ENCODE peak calls at places on chromosomes 1 and 21, in six cellular contexts. One of them, this sample, is unnamed.

GRCh38 chr1:201692307-201693018 is 136.5 kb upstream of the IPO9 start:
- DNase-seq in psoas muscle: no peak
- DNase-seq in esophagus squamous epithelium: no peak
- DNase-seq in IMR-90: no peak
- DNase-seq in A549: no peak
- DNase-seq in AG04450: no peak
- DNase-seq in this sample: no peak

GRCh38 chr1:214548988-214549387 is 2.4 kb downstream of the PTPN14 start:
- DNase-seq in psoas muscle: peak
- DNase-seq in esophagus squamous epithelium: no peak
- DNase-seq in IMR-90: peak
- DNase-seq in A549: no peak
- DNase-seq in AG04450: no peak
- DNase-seq in this sample: no peak

GRCh38 chr1:14946567-14947285 is 206.8 kb upstream of the TMEM51 start:
- DNase-seq in psoas muscle: no peak
- DNase-seq in esophagus squamous epithelium: no peak
- DNase-seq in IMR-90: peak
- DNase-seq in A549: no peak
- DNase-seq in AG04450: no peak
- DNase-seq in this sample: no peak

GRCh38 chr21:27515676-27516075 is 548.8 kb upstream of the ADAMTS5 start:
- DNase-seq in psoas muscle: no peak
- DNase-seq in esophagus squamous epithelium: no peak
- DNase-seq in IMR-90: no peak
- DNase-seq in A549: no peak
- DNase-seq in AG04450: no peak
- DNase-seq in this sample: no peak

GRCh38 chr21:43916691-43917514 is 51.9 kb downstream of the AGPAT3 start:
- DNase-seq in psoas muscle: no peak
- DNase-seq in esophagus squamous epithelium: no peak
- DNase-seq in IMR-90: peak
- DNase-seq in A549: no peak
- DNase-seq in AG04450: no peak
- DNase-seq in this sample: no peak

GRCh38 chr1:85580046-85580411 is 532 bp upstream of the CCN1 start:
- DNase-seq in psoas muscle: peak
- DNase-seq in esophagus squamous epithelium: no peak
- DNase-seq in IMR-90: peak
- DNase-seq in A549: peak
- DNase-seq in AG04450: peak
- DNase-seq in this sample: no peak

GRCh38 chr1:159973350-159973940 is 19.4 kb upstream of the SLAMF9 start:
- DNase-seq in psoas muscle: no peak
- DNase-seq in esophagus squamous epithelium: no peak
- DNase-seq in IMR-90: no peak
- DNase-seq in A549: no peak
- DNase-seq in AG04450: no peak
- DNase-seq in this sample: no peak

GRCh38 chr1:205045146-205045545 is 2.1 kb downstream of the CNTN2 start:
- DNase-seq in psoas muscle: no peak
- DNase-seq in esophagus squamous epithelium: no peak
- DNase-seq in IMR-90: no peak
- DNase-seq in A549: no peak
- DNase-seq in AG04450: no peak
- DNase-seq in this sample: no peak

GRCh38 chr1:3695326-3696217 is 43.3 kb downstream of the TP73 start:
- DNase-seq in psoas muscle: no peak
- DNase-seq in esophagus squamous epithelium: no peak
- DNase-seq in IMR-90: peak
- DNase-seq in A549: peak
- DNase-seq in AG04450: no peak
- DNase-seq in this sample: no peak

DNA sequence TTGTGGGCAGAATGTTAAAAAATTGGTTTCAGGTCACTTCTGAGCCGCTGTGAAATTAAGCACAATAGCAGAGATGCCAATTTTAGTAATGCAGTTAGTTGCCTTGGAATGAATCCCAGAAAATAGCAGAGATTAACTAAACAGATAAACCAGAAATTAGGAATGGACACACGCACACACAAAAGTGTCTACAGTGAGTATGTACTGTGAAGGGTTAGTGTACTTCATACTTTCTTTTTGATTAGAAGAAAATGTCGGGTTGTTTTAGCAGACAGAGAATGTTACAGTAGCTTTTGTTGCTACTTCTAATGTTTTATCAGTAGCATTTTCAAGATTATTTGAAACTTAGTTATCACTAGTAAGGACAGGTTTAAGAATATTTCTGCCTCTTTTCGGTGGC is 106.7 kb downstream of the LEPR start:
- DNase-seq in psoas muscle: no peak
- DNase-seq in esophagus squamous epithelium: no peak
- DNase-seq in IMR-90: peak
- DNase-seq in A549: no peak
- DNase-seq in AG04450: no peak
- DNase-seq in this sample: no peak
- H3K4me3 ChIP-seq in psoas muscle: peak
- H3K4me3 ChIP-seq in esophagus squamous epithelium: peak
- H3K4me3 ChIP-seq in IMR-90: no peak
- H3K4me3 ChIP-seq in A549: no peak
- H3K4me3 ChIP-seq in AG04450: no peak
- H3K4me3 ChIP-seq in this sample: no peak

DNA sequence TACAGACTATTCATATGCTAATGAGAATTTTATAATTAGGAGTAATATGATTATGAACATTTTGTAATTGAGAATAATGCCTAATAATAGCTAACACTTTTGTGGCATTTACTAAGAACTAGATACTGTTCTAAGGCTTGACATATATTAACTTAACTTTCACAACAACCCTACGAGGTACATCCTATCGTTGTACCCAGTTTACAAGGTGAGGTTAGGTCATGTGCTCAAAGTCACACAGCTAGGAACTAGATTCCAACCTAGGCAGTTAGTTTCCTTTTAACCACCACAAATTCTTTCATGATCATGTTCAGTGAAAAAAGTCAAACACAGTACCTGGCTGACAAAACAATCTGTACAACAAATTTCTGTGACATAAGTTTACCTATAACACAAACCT is 13.0 kb upstream of the ERRFI1 start:
- DNase-seq in psoas muscle: no peak
- DNase-seq in esophagus squamous epithelium: no peak
- DNase-seq in IMR-90: no peak
- DNase-seq in A549: no peak
- DNase-seq in AG04450: no peak
- DNase-seq in this sample: no peak
- H3K4me3 ChIP-seq in psoas muscle: no peak
- H3K4me3 ChIP-seq in esophagus squamous epithelium: no peak
- H3K4me3 ChIP-seq in IMR-90: no peak
- H3K4me3 ChIP-seq in A549: no peak
- H3K4me3 ChIP-seq in AG04450: no peak
- H3K4me3 ChIP-seq in this sample: no peak

GRCh38 chr1:47996060-47996405 is 1.2 kb downstream of the TRABD2B start:
- DNase-seq in psoas muscle: no peak
- DNase-seq in esophagus squamous epithelium: no peak
- DNase-seq in IMR-90: no peak
- DNase-seq in A549: no peak
- DNase-seq in AG04450: no peak
- DNase-seq in this sample: no peak

GRCh38 chr1:47993881-47994625 is 3.1 kb downstream of the TRABD2B start:
- DNase-seq in psoas muscle: no peak
- DNase-seq in esophagus squamous epithelium: no peak
- DNase-seq in IMR-90: no peak
- DNase-seq in A549: no peak
- DNase-seq in AG04450: no peak
- DNase-seq in this sample: no peak

GRCh38 chr1:47996406-47997226 is 569 bp downstream of the TRABD2B start:
- DNase-seq in psoas muscle: peak
- DNase-seq in esophagus squamous epithelium: no peak
- DNase-seq in IMR-90: no peak
- DNase-seq in A549: peak
- DNase-seq in AG04450: no peak
- DNase-seq in this sample: no peak

GRCh38 chr1:47997289-47998200 is at the start of gene TRABD2B:
- DNase-seq in psoas muscle: peak
- DNase-seq in esophagus squamous epithelium: no peak
- DNase-seq in IMR-90: peak
- DNase-seq in A549: peak
- DNase-seq in AG04450: no peak
- DNase-seq in this sample: no peak

GRCh38 chr1:47995306-47996050 is 1.7 kb downstream of the TRABD2B start:
- DNase-seq in psoas muscle: no peak
- DNase-seq in esophagus squamous epithelium: no peak
- DNase-seq in IMR-90: no peak
- DNase-seq in A549: no peak
- DNase-seq in AG04450: no peak
- DNase-seq in this sample: no peak
- H3K4me3 ChIP-seq in psoas muscle: peak
- H3K4me3 ChIP-seq in esophagus squamous epithelium: peak
- H3K4me3 ChIP-seq in IMR-90: no peak
- H3K4me3 ChIP-seq in A549: no peak
- H3K4me3 ChIP-seq in AG04450: no peak
- H3K4me3 ChIP-seq in this sample: peak

GRCh38 chr1:18855573-18855972 is 3.9 kb downstream of the TAS1R2 start:
- DNase-seq in psoas muscle: no peak
- DNase-seq in esophagus squamous epithelium: no peak
- DNase-seq in IMR-90: no peak
- DNase-seq in A549: no peak
- DNase-seq in AG04450: no peak
- DNase-seq in this sample: no peak

GRCh38 chr1:18858070-18858688 is 1.3 kb downstream of the TAS1R2 start:
- DNase-seq in psoas muscle: no peak
- DNase-seq in esophagus squamous epithelium: no peak
- DNase-seq in IMR-90: no peak
- DNase-seq in A549: no peak
- DNase-seq in AG04450: no peak
- DNase-seq in this sample: no peak

GRCh38 chr1:18852501-18852900 is 7.0 kb downstream of the TAS1R2 start:
- DNase-seq in psoas muscle: no peak
- DNase-seq in esophagus squamous epithelium: no peak
- DNase-seq in IMR-90: no peak
- DNase-seq in A549: no peak
- DNase-seq in AG04450: no peak
- DNase-seq in this sample: no peak

GRCh38 chr1:18856435-18856834 is 3.0 kb downstream of the TAS1R2 start:
- DNase-seq in psoas muscle: no peak
- DNase-seq in esophagus squamous epithelium: no peak
- DNase-seq in IMR-90: no peak
- DNase-seq in A549: no peak
- DNase-seq in AG04450: no peak
- DNase-seq in this sample: no peak

DNA sequence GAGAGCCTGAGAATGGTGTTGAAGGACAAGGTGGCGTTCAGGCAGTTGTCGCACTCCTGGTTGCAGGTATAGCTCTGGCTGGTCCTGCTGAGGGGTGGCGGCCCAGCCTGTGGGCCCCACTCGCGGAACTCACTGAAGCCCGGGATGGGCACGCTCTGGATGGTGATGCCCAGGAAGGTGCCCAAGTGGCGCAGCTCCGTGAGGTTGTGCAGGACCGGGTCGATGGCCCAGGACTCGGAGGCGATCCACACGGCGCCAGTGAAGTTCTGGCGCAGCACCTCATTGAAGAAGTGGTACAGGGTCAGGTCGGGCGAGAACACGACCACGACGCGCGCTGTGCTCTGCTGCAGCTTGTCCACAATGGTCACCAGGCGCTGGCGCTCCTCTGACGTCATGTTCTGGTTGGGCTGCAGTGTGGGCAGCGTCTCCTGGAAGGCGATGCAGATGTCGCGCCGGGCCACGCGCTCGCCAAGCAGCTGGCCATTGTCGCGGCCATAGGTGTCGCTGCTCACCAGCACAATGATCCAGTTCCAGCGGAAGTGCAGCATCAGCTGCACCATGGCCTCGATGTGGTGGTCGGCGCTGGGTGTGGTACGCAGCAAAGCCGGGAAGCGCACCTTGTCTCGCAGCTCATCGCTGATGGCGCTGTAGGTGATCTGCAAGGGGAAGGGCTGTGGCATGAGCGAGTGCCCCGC is 5.0 kb downstream of the TAS1R2 start:
- DNase-seq in psoas muscle: no peak
- DNase-seq in esophagus squamous epithelium: no peak
- DNase-seq in IMR-90: no peak
- DNase-seq in A549: no peak
- DNase-seq in AG04450: no peak
- DNase-seq in this sample: no peak
- H3K4me3 ChIP-seq in psoas muscle: no peak
- H3K4me3 ChIP-seq in esophagus squamous epithelium: no peak
- H3K4me3 ChIP-seq in IMR-90: no peak
- H3K4me3 ChIP-seq in A549: no peak
- H3K4me3 ChIP-seq in AG04450: no peak
- H3K4me3 ChIP-seq in this sample: no peak

GRCh38 chr21:46559291-46559983 is 45.4 kb downstream of the S100B start:
- DNase-seq in psoas muscle: no peak
- DNase-seq in esophagus squamous epithelium: no peak
- DNase-seq in IMR-90: no peak
- DNase-seq in A549: no peak
- DNase-seq in AG04450: no peak
- DNase-seq in this sample: no peak
- H3K4me3 ChIP-seq in psoas muscle: no peak
- H3K4me3 ChIP-seq in esophagus squamous epithelium: peak
- H3K4me3 ChIP-seq in IMR-90: no peak
- H3K4me3 ChIP-seq in A549: no peak
- H3K4me3 ChIP-seq in AG04450: no peak
- H3K4me3 ChIP-seq in this sample: no peak

DNA sequence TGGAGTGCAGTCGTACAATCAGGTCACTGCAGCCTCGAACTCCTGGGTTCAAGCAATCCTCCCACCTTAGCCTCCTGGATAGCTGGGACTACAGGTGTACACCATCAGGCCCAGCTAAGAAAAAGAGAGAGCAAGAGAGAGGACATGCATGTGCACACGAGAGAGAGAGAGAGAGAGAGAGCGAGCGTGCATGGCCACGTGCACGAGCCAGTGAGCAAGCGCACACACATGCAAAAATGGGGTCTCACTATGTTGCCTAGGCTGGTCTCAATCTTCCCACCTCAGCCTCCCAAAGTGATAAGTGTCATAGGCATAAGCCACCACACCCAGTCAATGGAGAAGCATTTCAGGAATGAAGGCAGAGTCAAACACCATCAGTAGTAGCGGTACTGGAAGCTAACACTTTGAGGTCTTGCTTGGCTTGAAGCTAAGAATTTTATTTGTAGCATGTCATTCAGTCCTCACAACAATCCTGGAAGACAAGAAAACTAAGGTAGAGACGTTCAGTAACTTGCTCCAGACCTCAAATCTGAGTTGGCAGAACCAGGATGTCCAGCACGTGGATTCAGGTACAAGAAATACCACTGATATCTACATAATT is 14.5 kb downstream of the GNB1 start:
- DNase-seq in psoas muscle: no peak
- DNase-seq in esophagus squamous epithelium: no peak
- DNase-seq in IMR-90: peak
- DNase-seq in A549: no peak
- DNase-seq in AG04450: no peak
- DNase-seq in this sample: no peak
- H3K4me3 ChIP-seq in psoas muscle: no peak
- H3K4me3 ChIP-seq in esophagus squamous epithelium: no peak
- H3K4me3 ChIP-seq in IMR-90: no peak
- H3K4me3 ChIP-seq in A549: no peak
- H3K4me3 ChIP-seq in AG04450: no peak
- H3K4me3 ChIP-seq in this sample: no peak

This sample was measured in epithelial cell of proximal tubule.